ENCODE peak calls at places on chromosomes 3 and 15, in ten cellular contexts. L is AG09319; M is ACHN; F is keratinocyte; S is neural crest cell; W is effector CD4-positive, alpha-beta T cell; J is GM12864; U is hepatic stellate cell; G is non-pigmented ciliary epithelial cell; D is astrocyte. T is an unnamed sample.
A peak's percentile ranks its signal among the peaks of the same experiment; 100 is the strongest.

GRCh38 chr15:91853968-91854943 is 748 bp downstream of the SLCO3A1 start:
- DNase-seq in U (peak; percentile 43), M (peak; percentile 40), S (peak; percentile 35), L (no peak), F (no peak), W (peak; percentile 30), D (no peak), G (no peak), J (no peak), T (peak; percentile 53)

GRCh38 chr3:131804565-131805133 is 230.2 kb downstream of the CPNE4 start:
- DNase-seq in U (no peak), J (no peak), M (no peak), F (no peak), D (no peak), L (no peak), G (no peak), S (no peak), W (no peak), T (no peak)

GRCh38 chr3:188092648-188093047 is 61.3 kb upstream of the LPP start:
- DNase-seq in W (no peak), J (no peak), S (no peak), L (no peak), F (no peak), M (no peak), D (no peak), U (no peak), G (no peak), T (no peak)

GRCh38 chr3:173663664-173664063 is 266.1 kb downstream of the NLGN1 start:
- DNase-seq in S (no peak), U (no peak), J (no peak), L (no peak), M (no peak), D (peak; percentile 57), G (no peak), F (no peak), W (no peak), T (no peak)

GRCh38 chr15:28147827-28148226 is 48.7 kb upstream of the OCA2 start:
- DNase-seq in W (no peak), S (no peak), G (no peak), M (peak; percentile 21), U (no peak), J (no peak), F (no peak), L (no peak), D (no peak), T (no peak)

GRCh38 chr3:49869525-49870126 is at the start of gene CAMKV:
- DNase-seq in D (no peak), U (no peak), S (peak; percentile 26), G (no peak), M (peak; percentile 6), L (no peak), F (no peak), W (peak; percentile 14), J (no peak), T (no peak)

GRCh38 chr15:75646944-75647364 is 758 bp upstream of the SNX33 start:
- DNase-seq in M (no peak), U (no peak), S (no peak), J (no peak), D (no peak), L (no peak), F (no peak), W (no peak), G (no peak), T (no peak)

GRCh38 chr15:62071711-62072308 is 5.0 kb downstream of the C2CD4A start:
- DNase-seq in J (no peak), U (peak; percentile 35), M (peak; percentile 52), F (no peak), G (no peak), L (no peak), S (no peak), W (no peak), D (no peak), T (peak; percentile 40)

GRCh38 chr15:92624401-92624991 is 31.1 kb downstream of the FAM174B start:
- DNase-seq in L (no peak), G (no peak), S (no peak), D (peak; percentile 27), W (no peak), J (no peak), U (no peak), F (no peak), M (no peak), T (no peak)

GRCh38 chr15:92884813-92885461 is 15.2 kb upstream of the CHD2 start:
- DNase-seq in D (no peak), S (no peak), J (no peak), F (no peak), U (no peak), L (no peak), W (no peak), M (no peak), G (no peak), T (no peak)

GRCh38 chr3:112333386-112334334 is 704 bp downstream of the CD200 start:
- DNase-seq in M (no peak), S (peak; percentile 40), W (no peak), U (no peak), F (no peak), G (no peak), L (no peak), D (peak; percentile 38), J (no peak), T (peak; percentile 7)

GRCh38 chr3:4751057-4752051 is 227.9 kb upstream of the BHLHE40 start:
- DNase-seq in U (no peak), M (peak; percentile 91), L (peak; percentile 58), W (no peak), F (peak; percentile 38), S (no peak), J (no peak), G (peak; percentile 76), D (peak; percentile 96), T (no peak)

GRCh38 chr3:72380193-72380592 is 468.1 kb downstream of the SHQ1 start:
- DNase-seq in F (no peak), L (peak; percentile 8), M (peak; percentile 3), D (peak; percentile 30), U (peak; percentile 51), W (no peak), J (no peak), S (no peak), G (no peak), T (no peak)

GRCh38 chr15:96361309-96362000 is 31.0 kb downstream of the NR2F2 start:
- DNase-seq in U (no peak), W (no peak), D (no peak), M (no peak), L (no peak), J (no peak), G (no peak), S (no peak), F (no peak), T (no peak)

GRCh38 chr3:16203671-16204629 is 29.5 kb downstream of the GALNT15 start:
- DNase-seq in G (no peak), S (no peak), L (no peak), J (no peak), F (no peak), D (peak; percentile 59), M (no peak), W (no peak), U (no peak), T (no peak)

GRCh38 chr3:61574854-61575253 is 13.5 kb downstream of the PTPRG start:
- DNase-seq in S (no peak), W (no peak), L (peak; percentile 93), F (no peak), M (no peak), D (peak; percentile 100), G (peak; percentile 97), U (no peak), J (no peak), T (no peak)

GRCh38 chr15:35101335-35101734 is 16.2 kb upstream of the NANOGP8 start:
- DNase-seq in F (no peak), D (no peak), U (no peak), G (no peak), S (no peak), J (no peak), W (no peak), M (no peak), L (no peak), T (no peak)

GRCh38 chr3:139506792-139507191 is 30.5 kb upstream of the RBP2 start:
- DNase-seq in L (no peak), M (no peak), D (no peak), S (no peak), U (no peak), J (no peak), F (no peak), G (no peak), W (no peak), T (no peak)

GRCh38 chr3:188832146-188832545 is 339.6 kb upstream of the TPRG1 start:
- DNase-seq in G (no peak), J (no peak), F (no peak), L (no peak), U (no peak), W (no peak), D (no peak), M (no peak), S (no peak), T (no peak)